ENCODE peak calls at places on chromosomes 3 and 15, in five cellular contexts. E is heart left ventricle, V is adrenal gland, A is NT2/D1, K is heart right ventricle. G is an unnamed sample. For H3K4me1, the result is how much of the 10 kb centered on the place peaks cover.

GRCh38 chr3:104044002-104044401 is 1322.7 kb upstream of the ALCAM start:
- DNase-seq in E (no peak), V (no peak), A (no peak), K (no peak), G (no peak)

GRCh38 chr3:171347017-171347979 is 112.9 kb downstream of the TNIK start:
- DNase-seq in E (no peak), V (peak), A (no peak), K (no peak), G (no peak)

GRCh38 chr3:13709706-13710105 is 160.8 kb downstream of the FBLN2 start:
- DNase-seq in E (peak), V (peak), A (no peak), K (peak), G (no peak)

GRCh38 chr3:13073042-13073906 is at the start of gene IQSEC1:
- DNase-seq in E (peak), V (peak), A (peak), K (peak), G (no peak)

GRCh38 chr3:164641071-164641470 is 437.2 kb downstream of the SI start:
- DNase-seq in E (no peak), V (no peak), A (no peak), K (no peak), G (no peak)

GRCh38 chr3:133925960-133926735 is 30.5 kb upstream of the RAB6B start:
- DNase-seq in E (no peak), V (no peak), A (no peak), K (no peak), G (no peak)

GRCh38 chr15:70974004-70974832 is 81.6 kb downstream of the LRRC49 start:
- DNase-seq in E (no peak), V (no peak), A (peak), K (no peak), G (no peak)

GRCh38 chr3:173395412-173396181 is 1.9 kb upstream of the NLGN1 start:
- DNase-seq in E (peak), V (peak), A (peak), K (peak), G (peak)

GRCh38 chr3:128665362-128666021 is 14.9 kb upstream of the RPN1 start:
- DNase-seq in E (no peak), V (no peak), A (no peak), K (no peak), G (no peak)

GRCh38 chr15:64740361-64741170 is 34.8 kb downstream of the RBPMS2 start:
- DNase-seq in E (peak), V (peak), A (no peak), K (peak), G (no peak)

GRCh38 chr3:114928989-114929620 is 218.0 kb downstream of the ZBTB20 start:
- DNase-seq in E (no peak), V (no peak), A (peak), K (no peak), G (no peak)

GRCh38 chr3:76698136-76698535 is 341.8 kb upstream of the ROBO2 start:
- DNase-seq in E (no peak), V (no peak), A (no peak), K (no peak), G (no peak)

GRCh38 chr3:187368251-187368733 is at the start of gene RTP4:
- DNase-seq in E (peak), V (peak), A (no peak), K (peak), G (no peak)

GRCh38 chr3:11509175-11510000 is 134.3 kb downstream of the VGLL4 start:
- DNase-seq in E (peak), V (peak), A (peak), K (peak), G (peak)

GRCh38 chr15:42143866-42144625 is 12.4 kb downstream of the PLA2G4F start:
- DNase-seq in E (no peak), V (no peak), A (no peak), K (no peak), G (no peak)

GRCh38 chr3:188296761-188297689 is 143.1 kb downstream of the LPP start:
- DNase-seq in E (no peak), V (peak), A (no peak), K (no peak), G (no peak)

GRCh38 chr3:148062590-148062989 is 635.1 kb upstream of the AGTR1 start:
- DNase-seq in E (no peak), V (no peak), A (no peak), K (no peak), G (no peak)

GRCh38 chr15:65512807-65513416 is 4.6 kb downstream of the DPP8 start:
- DNase-seq in E (peak), V (peak), A (no peak), K (peak), G (peak)

GRCh38 chr3:183306798-183307671 is 54.0 kb downstream of the B3GNT5 start:
- DNase-seq in E (peak), V (peak), A (no peak), K (peak), G (peak)

GRCh38 chr3:172332256-172333041 is 115.8 kb downstream of the GHSR start:
- DNase-seq in E (peak), V (peak), A (peak), K (peak), G (no peak)

GRCh38 chr3:156814295-156814694 is 11.9 kb upstream of the LEKR1 start:
- DNase-seq in E (no peak), V (no peak), A (no peak), K (no peak), G (no peak)

GRCh38 chr15:85403745-85404144 is 23.3 kb downstream of the AKAP13 start:
- DNase-seq in E (no peak), V (no peak), A (no peak), K (peak), G (peak)

GRCh38 chr3:183817111-183817510 is 8.3 kb downstream of the MAP6D1 start:
- DNase-seq in E (no peak), V (no peak), A (no peak), K (no peak), G (no peak)

GRCh38 chr3:99903844-99904243 is 86.2 kb downstream of the CMSS1 start:
- DNase-seq in E (no peak), V (no peak), A (no peak), K (no peak), G (no peak)

GRCh38 chr15:80584561-80584964 is 110.5 kb upstream of the ABHD17C start:
- DNase-seq in E (no peak), V (no peak), A (no peak), K (no peak), G (no peak)

GRCh38 chr15:68298882-68299381 is 21.4 kb downstream of the FEM1B start:
- DNase-seq in E (no peak), V (peak), A (no peak), K (peak), G (no peak)

GRCh38 chr3:47565861-47566550 is 12.7 kb downstream of the CSPG5 start:
- DNase-seq in E (no peak), V (no peak), A (no peak), K (no peak), G (no peak)

GRCh38 chr3:4986611-4987373 is 7.6 kb downstream of the BHLHE40 start:
- DNase-seq in E (peak), V (peak), A (peak), K (peak), G (peak)

GRCh38 chr3:4984511-4984864 is 5.3 kb downstream of the BHLHE40 start:
- DNase-seq in E (no peak), V (no peak), A (no peak), K (no peak), G (no peak)

GRCh38 chr3:4986175-4986610 is 7.0 kb downstream of the BHLHE40 start:
- DNase-seq in E (no peak), V (no peak), A (no peak), K (no peak), G (no peak)

GRCh38 chr3:4983739-4984510 is 4.7 kb downstream of the BHLHE40 start:
- DNase-seq in E (peak), V (peak), A (no peak), K (peak), G (peak)

DNA sequence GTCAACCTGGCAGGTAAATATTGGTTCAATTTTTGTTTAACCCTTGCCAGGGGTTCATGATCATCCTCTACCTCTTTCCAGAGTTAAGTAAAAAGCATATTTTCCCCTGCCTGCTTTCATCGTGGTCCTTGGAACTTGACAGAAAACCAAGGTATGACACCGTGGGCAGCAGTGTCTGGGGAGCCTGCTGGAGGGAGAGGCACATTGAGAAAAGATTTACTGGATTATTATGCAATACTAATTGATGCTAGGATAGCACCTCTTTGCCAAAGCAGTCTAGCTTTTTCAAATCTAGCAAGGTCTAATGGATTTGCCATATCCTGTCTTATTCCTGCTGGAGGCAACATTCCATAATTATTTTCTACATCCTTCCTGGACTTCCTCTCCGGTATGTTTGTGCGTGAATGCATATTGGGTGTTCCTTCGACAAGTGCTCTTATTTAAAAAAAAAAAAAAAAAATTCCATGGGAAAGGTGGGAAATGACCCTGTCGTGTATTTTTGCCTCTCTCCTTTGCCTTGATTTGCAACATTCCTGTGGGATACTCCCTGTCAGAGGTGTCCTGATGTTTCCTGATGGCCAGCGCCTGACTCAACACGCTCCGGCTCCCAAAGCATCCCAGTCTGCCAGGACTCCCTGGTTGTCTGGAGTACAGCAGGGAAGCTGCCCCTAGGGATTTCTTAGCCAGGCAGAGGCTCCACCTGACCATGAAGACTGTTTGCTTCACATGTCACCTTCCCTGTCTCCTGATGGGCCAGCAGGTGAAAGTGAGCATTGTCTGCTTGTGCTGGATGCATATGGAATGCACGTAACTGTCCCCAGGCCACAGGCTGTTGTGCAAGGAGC is 6.3 kb downstream of the BHLHE40 start:
- DNase-seq in E (peak), V (peak), A (no peak), K (peak), G (peak)
- H3K4me1 ChIP-seq in E (under half), V (under half), A (under half), K (half or more), G (half or more)

DNA sequence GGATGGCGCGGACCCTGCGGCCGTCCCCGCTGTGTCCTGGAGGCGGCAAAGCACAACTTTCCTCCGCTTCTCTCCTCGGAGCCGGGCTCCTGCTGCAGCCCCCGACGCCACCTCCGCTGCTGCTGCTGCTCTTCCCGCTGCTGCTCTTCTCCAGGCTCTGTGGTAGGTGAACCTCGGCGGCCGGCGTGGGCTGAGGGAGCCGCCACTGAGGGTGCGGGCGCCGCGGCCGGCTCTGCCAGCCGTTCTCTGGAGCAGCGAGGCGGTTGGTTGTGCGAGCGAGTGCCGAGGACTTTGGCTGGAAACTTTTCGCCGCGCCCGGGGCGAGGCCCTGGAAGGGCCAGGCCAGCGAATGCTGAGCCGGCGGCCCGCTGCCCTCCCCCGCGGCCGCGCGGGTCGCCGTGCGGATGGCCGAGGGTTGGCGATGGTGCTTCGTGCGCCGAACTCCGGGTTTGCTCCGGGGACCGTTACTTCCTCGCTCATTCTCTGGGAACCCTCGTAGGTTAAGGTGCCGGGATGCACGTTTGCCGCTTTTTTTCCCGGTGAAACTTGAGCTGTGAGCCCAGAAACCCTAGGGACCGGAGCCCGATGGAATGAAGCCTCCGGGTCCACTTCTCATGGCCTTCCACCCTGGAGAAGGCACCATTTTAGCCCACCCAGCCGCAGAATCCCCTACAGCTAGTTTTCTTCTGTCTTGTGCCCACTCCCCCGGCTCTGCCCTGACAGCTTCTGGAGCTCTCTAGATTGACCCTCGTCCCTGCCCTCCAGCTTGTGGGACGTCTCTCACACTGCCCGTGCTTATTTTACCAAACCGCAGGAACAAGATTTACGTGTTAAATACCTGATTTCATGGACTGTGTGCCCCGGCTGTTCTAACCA is 638 bp downstream of the NECTIN3 start:
- DNase-seq in E (peak), V (peak), A (no peak), K (peak), G (peak)
- H3K4me1 ChIP-seq in E (under half), V (under half), A (under half), K (under half), G (under half)

GRCh38 chr15:52787123-52787503 is 3.0 kb downstream of the ONECUT1 start:
- DNase-seq in E (no peak), V (no peak), A (no peak), K (no peak), G (no peak)
- H3K4me1 ChIP-seq in E (under half), V (under half), A (under half), K (under half), G (under half)

GRCh38 chr3:153513236-153513635 is 351.2 kb downstream of the RAP2B start:
- DNase-seq in E (no peak), V (no peak), A (peak), K (no peak), G (no peak)
- H3K4me1 ChIP-seq in E (under half), V (under half), A (under half), K (under half), G (under half)

GRCh38 chr3:69096299-69096698 is 11.6 kb downstream of the ARL6IP5 start:
- DNase-seq in E (no peak), V (no peak), A (no peak), K (no peak), G (no peak)

GRCh38 chr3:69103123-69103522 is 18.4 kb downstream of the ARL6IP5 start:
- DNase-seq in E (no peak), V (no peak), A (no peak), K (no peak), G (no peak)

GRCh38 chr3:69097407-69098086 is 12.8 kb downstream of the ARL6IP5 start:
- DNase-seq in E (no peak), V (no peak), A (no peak), K (no peak), G (no peak)

GRCh38 chr3:69102384-69102783 is 17.6 kb downstream of the ARL6IP5 start:
- DNase-seq in E (no peak), V (no peak), A (no peak), K (no peak), G (no peak)

DNA sequence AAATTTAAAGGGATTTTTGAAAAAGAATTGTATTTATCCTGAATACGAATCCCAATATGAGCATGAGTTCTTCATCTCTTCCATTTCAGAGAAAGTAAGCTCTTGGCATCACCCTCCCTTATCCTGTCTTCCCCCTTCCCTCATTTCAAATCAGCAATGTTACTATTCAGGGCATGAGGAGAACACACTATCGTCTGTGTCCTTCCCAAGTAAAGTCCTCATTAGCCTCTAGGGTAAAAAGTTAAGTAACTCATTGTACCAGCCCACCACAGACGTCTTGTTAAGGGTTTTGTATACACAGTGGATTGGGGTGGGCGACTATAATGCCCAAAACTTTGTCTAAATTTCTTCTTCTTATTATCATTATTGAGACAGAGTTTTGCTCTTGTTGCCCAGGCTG is 14.8 kb downstream of the ARL6IP5 start:
- DNase-seq in E (no peak), V (no peak), A (no peak), K (no peak), G (no peak)
- H3K4me1 ChIP-seq in E (under half), V (under half), A (under half), K (half or more), G (half or more)

GRCh38 chr15:98850991-98851776 is 156.4 kb downstream of the PGPEP1L start:
- DNase-seq in E (peak), V (peak), A (peak), K (peak), G (peak)
- H3K4me1 ChIP-seq in E (under half), V (under half), A (under half), K (under half), G (under half)

GRCh38 chr15:91448245-91448644 is 348.2 kb downstream of the SV2B start:
- DNase-seq in E (no peak), V (no peak), A (no peak), K (no peak), G (no peak)
- H3K4me1 ChIP-seq in E (under half), V (under half), A (under half), K (under half), G (under half)

G was measured in gastrocnemius medialis.